ENCODE peak calls at places on chromosome 18, in four cellular contexts. F, P, K and M are unnamed samples.

GRCh38 chr18:79942211-79942610 is 9.2 kb downstream of the SLC66A2 start:
- DNase-seq in F (no peak), P (no peak), K (no peak), M (no peak)

GRCh38 chr18:23386317-23386716 is 66.8 kb upstream of the RIOK3 start:
- DNase-seq in F (peak; percentile 41), P (no peak), K (no peak), M (no peak)

GRCh38 chr18:2655153-2655953 is at the start of gene SMCHD1:
- DNase-seq in F (peak; percentile 80), P (peak; percentile 70), K (peak; percentile 93), M (peak; percentile 82)

GRCh38 chr18:75063615-75064512 is 145.1 kb downstream of the PTGR3 start:
- DNase-seq in F (no peak), P (no peak), K (no peak), M (no peak)

GRCh38 chr18:31789409-31789808 is 28.7 kb upstream of the SLC25A52 start:
- DNase-seq in F (no peak), P (no peak), K (no peak), M (no peak)

GRCh38 chr18:28178720-28179119 is 1.8 kb upstream of the CDH2 start:
- DNase-seq in F (peak; percentile 2), P (no peak), K (no peak), M (peak; percentile 2)

GRCh38 chr18:5787936-5788335 is 107.4 kb downstream of the TMEM200C start:
- DNase-seq in F (no peak), P (no peak), K (no peak), M (no peak)

GRCh38 chr18:49486617-49486958 is 446 bp downstream of the C18orf32 start:
- DNase-seq in F (no peak), P (no peak), K (peak; percentile 45), M (no peak)

GRCh38 chr18:44680271-44681038 is at the start of gene SETBP1:
- DNase-seq in F (peak; percentile 53), P (peak; percentile 42), K (peak; percentile 15), M (no peak)

GRCh38 chr18:75429975-75430374 is 2.5 kb upstream of the SMIM21 start:
- DNase-seq in F (no peak), P (no peak), K (no peak), M (no peak)